ENCODE peak calls at places on chromosome 22, in five cellular contexts. T is heart right ventricle, B is brain microvascular endothelial cell, M is fibroblast of lung, S is HCT116. F is an unnamed sample.

GRCh38 chr22:25680949-25681348 is 61.0 kb upstream of the MYO18B start:
- DNase-seq in T (no peak), B (no peak), M (no peak), S (no peak), F (no peak)

GRCh38 chr22:19057999-19058491 is 64.2 kb downstream of the DGCR2 start:
- DNase-seq in T (no peak), B (no peak), M (no peak), S (no peak), F (no peak)

GRCh38 chr22:19410941-19411689 is 20.4 kb downstream of the HIRA start:
- DNase-seq in T (no peak), B (no peak), M (no peak), S (no peak), F (no peak)

GRCh38 chr22:44999231-44999630 is 10.6 kb downstream of the PHF21B start:
- DNase-seq in T (no peak), B (no peak), M (no peak), S (no peak), F (no peak)

GRCh38 chr22:29782061-29782845 is 15.1 kb downstream of the UQCR10 start:
- DNase-seq in T (peak), B (no peak), M (no peak), S (no peak), F (no peak)

GRCh38 chr22:28904211-28904808 is 20.9 kb downstream of the ZNRF3 start:
- DNase-seq in T (no peak), B (no peak), M (peak), S (no peak), F (no peak)

GRCh38 chr22:19847345-19847632 is 7.4 kb downstream of the GNB1L start:
- DNase-seq in T (no peak), B (no peak), M (no peak), S (no peak), F (no peak)

GRCh38 chr22:33296941-33297340 is 238.8 kb upstream of the SYN3 start:
- DNase-seq in T (no peak), B (no peak), M (no peak), S (no peak), F (no peak)

GRCh38 chr22:23392420-23393121 is 187.5 kb downstream of the IGLL1 start:
- DNase-seq in T (no peak), B (no peak), M (no peak), S (no peak), F (no peak)

GRCh38 chr22:46084943-46085830 is 65.1 kb upstream of the PPARA start:
- DNase-seq in T (peak), B (no peak), M (no peak), S (no peak), F (peak)

GRCh38 chr22:26679003-26679629 is 21.7 kb downstream of the MIAT start:
- DNase-seq in T (peak), B (peak), M (peak), S (peak), F (peak)

GRCh38 chr22:19610518-19611253 is 86.5 kb upstream of the CLDN5 start:
- DNase-seq in T (no peak), B (no peak), M (no peak), S (no peak), F (no peak)

GRCh38 chr22:21020802-21021429 is 6.0 kb downstream of the P2RX6 start:
- DNase-seq in T (no peak), B (no peak), M (no peak), S (no peak), F (no peak)

GRCh38 chr22:39229688-39230260 is 15.0 kb downstream of the PDGFB start:
- DNase-seq in T (no peak), B (no peak), M (no peak), S (no peak), F (no peak)

GRCh38 chr22:20130739-20131592 is 638 bp upstream of the ZDHHC8 start:
- DNase-seq in T (peak), B (peak), M (peak), S (peak), F (peak)

GRCh38 chr22:46968848-46969247 is 206.4 kb downstream of the TBC1D22A start:
- DNase-seq in T (no peak), B (no peak), M (no peak), S (no peak), F (no peak)

GRCh38 chr22:26229910-26230309 is 60.6 kb downstream of the SEZ6L start:
- DNase-seq in T (no peak), B (no peak), M (no peak), S (no peak), F (no peak)

GRCh38 chr22:45101828-45102227 is 61.9 kb upstream of the NUP50 start:
- DNase-seq in T (peak), B (peak), M (peak), S (no peak), F (peak)

GRCh38 chr22:42863349-42863911 is 6.4 kb upstream of the ARFGAP3 start:
- DNase-seq in T (no peak), B (peak), M (peak), S (peak), F (no peak)

GRCh38 chr22:46666577-46667244 is 46.5 kb downstream of the GRAMD4 start:
- DNase-seq in T (no peak), B (no peak), M (no peak), S (no peak), F (no peak)

GRCh38 chr22:22684605-22685561 is 40.5 kb downstream of the GGTLC2 start:
- DNase-seq in T (no peak), B (peak), M (peak), S (no peak), F (peak)

GRCh38 chr22:27185099-27185709 is 527.8 kb downstream of the MIAT start:
- DNase-seq in T (no peak), B (no peak), M (no peak), S (no peak), F (no peak)

GRCh38 chr22:17954200-17954859 is 70.0 kb downstream of the MICAL3 start:
- DNase-seq in T (no peak), B (no peak), M (no peak), S (no peak), F (no peak)

GRCh38 chr22:26848244-26848920 is 191.0 kb downstream of the MIAT start:
- DNase-seq in T (no peak), B (peak), M (no peak), S (no peak), F (no peak)

GRCh38 chr22:33842421-33843094 is 77.7 kb downstream of the LARGE1 start:
- DNase-seq in T (no peak), B (no peak), M (no peak), S (no peak), F (no peak)

GRCh38 chr22:24201681-24202590 is 20.6 kb downstream of the SUSD2 start:
- DNase-seq in T (no peak), B (peak), M (no peak), S (peak), F (no peak)

GRCh38 chr22:35334010-35334409 is 34.3 kb downstream of the TOM1 start:
- DNase-seq in T (no peak), B (no peak), M (no peak), S (no peak), F (no peak)
- H3K4me3 ChIP-seq in T (no peak), B (no peak), M (no peak), S (no peak), F (no peak)

GRCh38 chr22:48506506-48507145 is 1321.0 kb downstream of the BRD1 start:
- DNase-seq in T (no peak), B (no peak), M (no peak), S (no peak), F (no peak)

GRCh38 chr22:48503876-48504275 is 1323.8 kb downstream of the BRD1 start:
- DNase-seq in T (no peak), B (no peak), M (no peak), S (no peak), F (no peak)

GRCh38 chr22:48505891-48506290 is 1321.8 kb downstream of the BRD1 start:
- DNase-seq in T (no peak), B (no peak), M (no peak), S (no peak), F (no peak)

GRCh38 chr22:48503035-48503625 is 1324.5 kb downstream of the BRD1 start:
- DNase-seq in T (no peak), B (no peak), M (no peak), S (no peak), F (no peak)

DNA sequence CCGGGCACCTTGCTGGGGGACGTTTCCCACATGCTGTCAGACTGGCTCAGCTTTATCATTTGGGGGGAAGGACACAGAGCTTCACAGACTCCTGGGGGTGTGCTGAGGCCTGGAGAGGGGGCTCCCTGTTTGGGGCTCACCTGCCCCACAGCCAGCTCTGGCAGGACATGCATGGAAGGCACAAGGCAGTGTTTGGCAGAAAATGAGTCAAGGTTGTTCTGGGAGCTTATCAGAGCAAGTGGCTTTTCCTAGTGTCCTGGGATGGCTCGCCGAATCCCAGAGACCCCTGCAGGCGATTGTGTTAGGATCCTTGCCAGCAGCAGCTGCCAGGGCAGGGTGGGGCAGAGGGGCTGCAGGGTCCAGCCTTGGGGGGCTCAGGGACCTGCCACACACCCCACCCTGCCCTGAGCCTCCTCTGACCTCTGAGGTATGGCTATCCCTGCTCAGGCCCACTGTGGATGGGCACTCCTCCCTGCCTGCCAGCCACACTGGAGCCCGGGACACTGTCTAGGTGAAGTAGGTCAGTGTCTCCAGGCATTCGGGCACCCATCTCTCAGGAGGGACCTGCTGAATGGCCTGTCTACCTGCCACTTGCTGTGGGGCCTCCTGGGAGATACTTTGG is 1323.0 kb downstream of the BRD1 start:
- DNase-seq in T (no peak), B (no peak), M (no peak), S (no peak), F (no peak)
- H3K27ac ChIP-seq in T (no peak), B (no peak), M (no peak), S (no peak), F (no peak)

DNA sequence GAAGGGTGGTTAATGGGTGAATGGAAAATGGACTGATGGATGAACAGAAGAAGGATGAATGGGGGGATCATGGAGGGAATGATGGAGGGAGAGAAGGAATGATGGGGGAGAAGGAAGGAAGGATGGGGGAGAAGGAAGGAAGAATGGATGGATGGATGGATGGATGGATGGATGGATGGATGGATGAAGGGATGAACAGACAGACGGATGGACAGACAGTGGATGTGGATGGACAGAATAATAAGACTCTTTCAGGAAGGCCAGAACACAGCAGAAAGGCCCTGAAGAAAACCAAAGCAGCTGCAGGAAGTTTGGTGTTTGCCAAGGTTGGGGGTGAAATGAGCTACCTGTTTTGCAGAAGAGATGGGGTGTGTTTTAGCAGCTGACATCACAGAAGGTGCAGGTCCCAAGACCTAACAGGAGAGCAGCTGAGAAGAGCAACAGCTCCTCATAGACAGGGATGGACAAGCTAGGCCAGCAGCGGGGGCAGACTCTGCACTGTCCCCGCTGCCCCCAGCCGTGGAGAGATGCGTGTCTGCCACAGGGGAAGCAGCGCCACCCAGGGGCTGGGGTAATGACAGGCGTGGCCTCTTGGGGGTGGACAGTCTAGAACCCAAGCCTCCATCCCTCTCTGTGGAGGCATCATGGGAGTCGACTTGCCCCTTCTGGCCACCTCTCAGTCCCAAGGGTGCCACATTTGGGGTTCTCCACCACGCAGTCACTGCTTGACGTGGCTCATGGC is 17.9 kb downstream of the C1QTNF6 start:
- DNase-seq in T (no peak), B (no peak), M (no peak), S (no peak), F (peak)
- TF ChIP-seq CTCF in T (no peak), B (no peak), M (no peak), S (no peak), F (no peak)

GRCh38 chr22:37510046-37510445 is 9.2 kb downstream of the CARD10 start:
- DNase-seq in T (no peak), B (no peak), M (no peak), S (no peak), F (no peak)
- H3K4me3 ChIP-seq in T (no peak), B (no peak), M (no peak), S (no peak), F (no peak)

DNA sequence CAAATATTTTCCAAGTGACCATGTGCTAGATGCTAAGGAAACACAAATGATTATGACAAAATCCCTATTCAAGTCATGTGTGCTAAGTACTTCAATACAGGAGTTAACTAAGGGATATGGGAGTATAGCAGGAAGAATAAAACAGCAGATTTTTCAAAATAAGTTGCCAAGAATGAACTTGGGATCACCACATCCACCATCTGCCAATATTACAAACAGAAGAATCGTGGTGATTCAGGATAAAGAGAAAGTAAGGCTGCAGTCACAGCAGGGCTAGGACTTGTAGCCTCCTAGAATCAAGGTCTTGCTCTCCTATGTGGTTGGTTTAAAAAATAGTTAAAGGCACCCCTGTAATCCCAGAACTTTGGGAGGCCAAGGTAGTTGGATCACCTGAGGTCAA is 34.3 kb downstream of the MRTFA start:
- DNase-seq in T (no peak), B (no peak), M (peak), S (no peak), F (no peak)
- H3K27ac ChIP-seq in T (no peak), B (no peak), M (no peak), S (no peak), F (no peak)

F was measured in uterus.